ENCODE peak calls at places on chromosomes 13 and 19, in eight cellular contexts. One of them, this sample, is unnamed.

GRCh38 chr19:35773020-35773809 is 2.1 kb upstream of the ARHGAP33 start:
- DNase-seq in thoracic aorta: no peak
- DNase-seq in foreskin fibroblast: peak; percentile 48
- DNase-seq in AG04450: no peak
- DNase-seq in coronary artery: no peak
- DNase-seq in ovary: no peak
- DNase-seq in heart right ventricle: no peak
- DNase-seq in AG04449: no peak
- DNase-seq in this sample: no peak

GRCh38 chr13:30898721-30899188 is 7.3 kb upstream of the MEDAG start:
- DNase-seq in foreskin fibroblast: peak; percentile 92
- DNase-seq in thoracic aorta: peak; percentile 48
- DNase-seq in AG04450: peak; percentile 89
- DNase-seq in heart right ventricle: peak; percentile 61
- DNase-seq in ovary: no peak
- DNase-seq in AG04449: peak; percentile 98
- DNase-seq in coronary artery: peak; percentile 93
- DNase-seq in this sample: peak; percentile 74

GRCh38 chr13:44934724-44935123 is 54.5 kb downstream of the NUFIP1 start:
- DNase-seq in heart right ventricle: no peak
- DNase-seq in AG04449: no peak
- DNase-seq in AG04450: no peak
- DNase-seq in foreskin fibroblast: peak; percentile 71
- DNase-seq in ovary: no peak
- DNase-seq in thoracic aorta: no peak
- DNase-seq in coronary artery: no peak
- DNase-seq in this sample: no peak

GRCh38 chr13:99085139-99085845 is 107.4 kb upstream of the DOCK9 start:
- DNase-seq in ovary: peak; percentile 38
- DNase-seq in thoracic aorta: no peak
- DNase-seq in AG04450: no peak
- DNase-seq in coronary artery: peak; percentile 71
- DNase-seq in heart right ventricle: peak; percentile 29
- DNase-seq in foreskin fibroblast: peak; percentile 14
- DNase-seq in AG04449: no peak
- DNase-seq in this sample: no peak

GRCh38 chr13:61898207-61898606 is 482.6 kb upstream of the PCDH20 start:
- DNase-seq in AG04450: no peak
- DNase-seq in AG04449: no peak
- DNase-seq in foreskin fibroblast: no peak
- DNase-seq in coronary artery: no peak
- DNase-seq in heart right ventricle: no peak
- DNase-seq in ovary: no peak
- DNase-seq in thoracic aorta: no peak
- DNase-seq in this sample: no peak

GRCh38 chr19:1243768-1244692 is 2.5 kb downstream of the ATP5F1D start:
- DNase-seq in coronary artery: no peak
- DNase-seq in ovary: peak; percentile 91
- DNase-seq in foreskin fibroblast: peak; percentile 93
- DNase-seq in heart right ventricle: peak; percentile 89
- DNase-seq in thoracic aorta: no peak
- DNase-seq in AG04450: no peak
- DNase-seq in AG04449: no peak
- DNase-seq in this sample: no peak

GRCh38 chr13:20441879-20442278 is 83.8 kb downstream of the CRYL1 start:
- DNase-seq in AG04450: peak; percentile 4
- DNase-seq in heart right ventricle: no peak
- DNase-seq in AG04449: no peak
- DNase-seq in ovary: no peak
- DNase-seq in thoracic aorta: no peak
- DNase-seq in coronary artery: no peak
- DNase-seq in foreskin fibroblast: peak; percentile 59
- DNase-seq in this sample: no peak

GRCh38 chr19:50646074-50646807 is 3.0 kb upstream of the C19orf81 start:
- DNase-seq in foreskin fibroblast: peak; percentile 68
- DNase-seq in thoracic aorta: no peak
- DNase-seq in AG04450: no peak
- DNase-seq in heart right ventricle: no peak
- DNase-seq in ovary: no peak
- DNase-seq in coronary artery: no peak
- DNase-seq in AG04449: no peak
- DNase-seq in this sample: peak; percentile 52

GRCh38 chr19:15466851-15467733 is 2.7 kb upstream of the RASAL3 start:
- DNase-seq in AG04449: no peak
- DNase-seq in thoracic aorta: no peak
- DNase-seq in foreskin fibroblast: no peak
- DNase-seq in AG04450: peak; percentile 32
- DNase-seq in ovary: no peak
- DNase-seq in coronary artery: no peak
- DNase-seq in heart right ventricle: no peak
- DNase-seq in this sample: peak; percentile 24

GRCh38 chr19:13817615-13818371 is 22.6 kb downstream of the ZSWIM4 start:
- DNase-seq in ovary: no peak
- DNase-seq in AG04449: no peak
- DNase-seq in AG04450: no peak
- DNase-seq in heart right ventricle: no peak
- DNase-seq in coronary artery: no peak
- DNase-seq in foreskin fibroblast: no peak
- DNase-seq in thoracic aorta: no peak
- DNase-seq in this sample: no peak

GRCh38 chr19:52216401-52216800 is 26.5 kb downstream of the PPP2R1A start:
- DNase-seq in coronary artery: no peak
- DNase-seq in thoracic aorta: no peak
- DNase-seq in AG04449: no peak
- DNase-seq in foreskin fibroblast: no peak
- DNase-seq in ovary: no peak
- DNase-seq in heart right ventricle: no peak
- DNase-seq in AG04450: no peak
- DNase-seq in this sample: no peak

GRCh38 chr13:111875922-111876321 is 191.0 kb upstream of the SOX1 start:
- DNase-seq in heart right ventricle: no peak
- DNase-seq in ovary: no peak
- DNase-seq in AG04449: no peak
- DNase-seq in coronary artery: peak; percentile 22
- DNase-seq in thoracic aorta: no peak
- DNase-seq in AG04450: no peak
- DNase-seq in foreskin fibroblast: no peak
- DNase-seq in this sample: no peak

GRCh38 chr19:35693835-35694599 is 10.3 kb upstream of the ZBTB32 start:
- DNase-seq in AG04450: peak; percentile 54
- DNase-seq in AG04449: no peak
- DNase-seq in thoracic aorta: peak; percentile 71
- DNase-seq in ovary: peak; percentile 80
- DNase-seq in heart right ventricle: peak; percentile 88
- DNase-seq in coronary artery: peak; percentile 82
- DNase-seq in foreskin fibroblast: peak; percentile 91
- DNase-seq in this sample: peak; percentile 73

GRCh38 chr19:19655051-19655594 is 8.4 kb downstream of the ATP13A1 start:
- DNase-seq in heart right ventricle: no peak
- DNase-seq in foreskin fibroblast: no peak
- DNase-seq in coronary artery: no peak
- DNase-seq in ovary: no peak
- DNase-seq in thoracic aorta: no peak
- DNase-seq in AG04450: no peak
- DNase-seq in AG04449: no peak
- DNase-seq in this sample: no peak

DNA sequence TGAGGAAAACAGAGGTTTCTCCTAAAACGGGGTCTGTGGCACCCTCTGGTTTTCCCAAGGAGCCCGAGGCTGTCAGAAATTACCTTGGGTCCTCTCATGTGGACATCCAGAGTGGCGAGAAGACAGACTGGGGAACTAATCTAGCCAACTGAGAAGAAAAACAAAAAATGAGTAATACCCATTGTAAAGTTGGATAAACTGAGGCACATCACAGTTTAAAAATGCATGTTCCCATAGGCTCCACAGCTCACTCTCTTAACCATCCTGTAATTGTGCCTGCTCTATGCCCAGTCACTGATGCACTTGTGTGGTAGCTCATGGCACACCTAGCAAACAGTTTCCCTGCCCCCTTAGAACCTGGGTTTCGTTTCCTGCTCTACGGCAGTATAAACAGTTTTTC is 15.2 kb upstream of the UPF3A start:
- DNase-seq in foreskin fibroblast: no peak
- DNase-seq in AG04450: no peak
- DNase-seq in thoracic aorta: no peak
- DNase-seq in AG04449: no peak
- DNase-seq in ovary: no peak
- DNase-seq in coronary artery: no peak
- DNase-seq in heart right ventricle: no peak
- DNase-seq in this sample: no peak
- H3K4me3 ChIP-seq in foreskin fibroblast: no peak overlapping the region
- H3K4me3 ChIP-seq in AG04450: no peak overlapping the region
- H3K4me3 ChIP-seq in thoracic aorta: no peak overlapping the region
- H3K4me3 ChIP-seq in AG04449: no peak overlapping the region
- H3K4me3 ChIP-seq in ovary: no peak overlapping the region
- H3K4me3 ChIP-seq in coronary artery: no peak overlapping the region
- H3K4me3 ChIP-seq in heart right ventricle: no peak overlapping the region
- H3K4me3 ChIP-seq in this sample: no peak overlapping the region

DNA sequence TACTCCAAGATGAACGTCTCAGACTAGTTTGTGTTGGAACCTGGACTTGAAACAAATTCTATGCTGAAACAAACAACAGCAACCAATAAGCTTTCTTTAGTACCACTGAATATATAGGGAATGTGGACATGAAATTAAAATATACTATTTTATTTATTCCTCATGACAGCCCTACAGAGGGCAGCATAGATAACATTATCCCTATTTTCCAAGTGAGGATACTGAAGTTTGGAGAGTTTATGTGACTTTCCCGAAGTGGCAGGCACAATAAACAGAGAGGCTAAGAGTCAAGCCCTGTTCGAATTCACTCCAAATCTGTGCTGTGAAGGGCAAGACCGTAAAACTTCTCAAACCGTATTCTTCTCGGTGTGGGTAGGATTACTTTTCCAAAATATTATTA is 509.9 kb upstream of the GPC6 start:
- DNase-seq in ovary: no peak
- DNase-seq in AG04449: no peak
- DNase-seq in heart right ventricle: no peak
- DNase-seq in AG04450: no peak
- DNase-seq in foreskin fibroblast: peak; percentile 48
- DNase-seq in coronary artery: no peak
- DNase-seq in thoracic aorta: no peak
- DNase-seq in this sample: peak; percentile 5
- TF ChIP-seq CTCF in ovary: no peak
- TF ChIP-seq CTCF in AG04449: no peak
- TF ChIP-seq CTCF in heart right ventricle: no peak
- TF ChIP-seq CTCF in AG04450: peak; percentile 55
- TF ChIP-seq CTCF in foreskin fibroblast: peak; percentile 26
- TF ChIP-seq CTCF in coronary artery: peak; percentile 24
- TF ChIP-seq CTCF in thoracic aorta: peak; percentile 45
- TF ChIP-seq CTCF in this sample: peak; percentile 14

GRCh38 chr19:39319892-39320168 is 833 bp downstream of the LRFN1 start:
- DNase-seq in ovary: no peak
- DNase-seq in coronary artery: no peak
- DNase-seq in foreskin fibroblast: no peak
- DNase-seq in AG04449: no peak
- DNase-seq in heart right ventricle: no peak
- DNase-seq in thoracic aorta: no peak
- DNase-seq in AG04450: no peak
- DNase-seq in this sample: no peak
- H3K4me3 ChIP-seq in ovary: peak overlapping the region; percentile 20
- H3K4me3 ChIP-seq in coronary artery: peak overlapping the region; percentile 83
- H3K4me3 ChIP-seq in foreskin fibroblast: peak overlapping the region; percentile 33
- H3K4me3 ChIP-seq in AG04449: peak overlapping the region; percentile 62
- H3K4me3 ChIP-seq in heart right ventricle: no peak overlapping the region
- H3K4me3 ChIP-seq in thoracic aorta: peak overlapping the region; percentile 70
- H3K4me3 ChIP-seq in AG04450: peak overlapping the region; percentile 63
- H3K4me3 ChIP-seq in this sample: peak overlapping the region; percentile 77

GRCh38 chr13:41054919-41055619 is 6.2 kb upstream of the WBP4 start:
- DNase-seq in heart right ventricle: no peak
- DNase-seq in ovary: no peak
- DNase-seq in AG04450: no peak
- DNase-seq in AG04449: no peak
- DNase-seq in coronary artery: no peak
- DNase-seq in thoracic aorta: no peak
- DNase-seq in foreskin fibroblast: peak; percentile 31
- DNase-seq in this sample: no peak

GRCh38 chr13:41053384-41053826 is 7.9 kb upstream of the WBP4 start:
- DNase-seq in foreskin fibroblast: peak; percentile 59
- DNase-seq in AG04449: no peak
- DNase-seq in heart right ventricle: peak; percentile 32
- DNase-seq in ovary: no peak
- DNase-seq in thoracic aorta: no peak
- DNase-seq in AG04450: no peak
- DNase-seq in coronary artery: no peak
- DNase-seq in this sample: no peak

GRCh38 chr13:41050041-41050440 is 11.3 kb upstream of the WBP4 start:
- DNase-seq in heart right ventricle: no peak
- DNase-seq in coronary artery: no peak
- DNase-seq in thoracic aorta: no peak
- DNase-seq in AG04450: no peak
- DNase-seq in AG04449: no peak
- DNase-seq in ovary: no peak
- DNase-seq in foreskin fibroblast: no peak
- DNase-seq in this sample: no peak

GRCh38 chr13:41054212-41054877 is 7.0 kb upstream of the WBP4 start:
- DNase-seq in thoracic aorta: no peak
- DNase-seq in AG04450: no peak
- DNase-seq in foreskin fibroblast: peak; percentile 73
- DNase-seq in AG04449: no peak
- DNase-seq in heart right ventricle: no peak
- DNase-seq in coronary artery: no peak
- DNase-seq in ovary: no peak
- DNase-seq in this sample: peak; percentile 51

DNA sequence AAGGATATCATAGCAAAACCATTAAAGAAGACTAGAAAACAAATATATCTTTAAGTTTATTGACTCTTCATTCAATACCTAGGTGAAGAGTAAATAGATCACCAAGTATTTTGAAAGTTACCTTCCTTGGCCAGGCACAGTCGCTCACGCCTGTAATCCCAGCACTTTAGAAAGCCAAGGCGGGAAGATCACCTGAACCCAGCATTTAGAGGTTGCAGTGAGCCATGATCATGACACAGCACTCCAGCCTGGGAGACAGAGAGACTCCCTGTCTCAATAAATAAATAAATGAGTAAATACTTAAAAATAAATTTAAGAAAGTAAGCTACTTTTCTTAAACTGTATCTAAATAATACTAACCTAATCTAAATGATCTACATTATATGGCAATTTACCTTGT is 8.9 kb upstream of the WBP4 start:
- DNase-seq in foreskin fibroblast: no peak
- DNase-seq in coronary artery: no peak
- DNase-seq in ovary: no peak
- DNase-seq in AG04450: no peak
- DNase-seq in AG04449: no peak
- DNase-seq in heart right ventricle: no peak
- DNase-seq in thoracic aorta: no peak
- DNase-seq in this sample: no peak
- TF ChIP-seq CTCF in foreskin fibroblast: no peak
- TF ChIP-seq CTCF in coronary artery: no peak
- TF ChIP-seq CTCF in ovary: no peak
- TF ChIP-seq CTCF in AG04450: no peak
- TF ChIP-seq CTCF in AG04449: no peak
- TF ChIP-seq CTCF in heart right ventricle: no peak
- TF ChIP-seq CTCF in thoracic aorta: no peak
- TF ChIP-seq CTCF in this sample: no peak

DNA sequence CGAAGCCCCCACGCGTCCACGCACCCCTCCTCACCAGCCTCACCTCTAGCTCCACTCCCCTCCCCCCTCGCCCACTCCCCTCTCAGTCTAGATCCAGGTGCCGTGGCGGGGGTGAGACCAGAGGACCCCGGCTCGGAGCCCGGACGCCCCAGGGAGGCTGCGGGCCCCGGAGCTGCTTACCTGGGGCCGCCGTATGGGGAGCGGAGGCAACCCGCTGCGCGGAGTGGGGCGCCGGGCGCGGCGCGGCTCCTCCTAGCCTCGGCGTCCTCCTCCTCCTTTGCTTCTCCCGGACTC is 353 bp downstream of the ENOX1 start:
- DNase-seq in foreskin fibroblast: no peak
- DNase-seq in AG04450: no peak
- DNase-seq in ovary: no peak
- DNase-seq in coronary artery: no peak
- DNase-seq in AG04449: no peak
- DNase-seq in thoracic aorta: no peak
- DNase-seq in heart right ventricle: no peak
- DNase-seq in this sample: no peak
- H3K4me3 ChIP-seq in foreskin fibroblast: peak overlapping the region; percentile 67
- H3K4me3 ChIP-seq in AG04450: peak overlapping the region; percentile 72
- H3K4me3 ChIP-seq in ovary: peak overlapping the region; percentile 85
- H3K4me3 ChIP-seq in coronary artery: peak overlapping the region; percentile 79
- H3K4me3 ChIP-seq in AG04449: peak overlapping the region; percentile 72
- H3K4me3 ChIP-seq in thoracic aorta: peak overlapping the region; percentile 83
- H3K4me3 ChIP-seq in heart right ventricle: peak overlapping the region; percentile 72
- H3K4me3 ChIP-seq in this sample: peak overlapping the region; percentile 60